ENCODE peak calls at places on chromosomes 4 and X, in six cellular contexts. One of them, this sample, is unnamed.

GRCh38 chrX:47623540-47624027 is 3.9 kb upstream of the SYN1 start:
- DNase-seq in AG10803: peak; percentile 74
- DNase-seq in lower lobe of right lung: peak; percentile 54
- DNase-seq in AG09319: peak; percentile 28
- DNase-seq in cardiac muscle cell: peak; percentile 84
- DNase-seq in tibial artery: peak; percentile 23
- DNase-seq in this sample: peak; percentile 67

GRCh38 chr4:25406081-25406692 is 29.1 kb downstream of the ANAPC4 start:
- DNase-seq in AG10803: peak; percentile 31
- DNase-seq in lower lobe of right lung: no peak
- DNase-seq in AG09319: no peak
- DNase-seq in cardiac muscle cell: peak; percentile 62
- DNase-seq in tibial artery: no peak
- DNase-seq in this sample: no peak

GRCh38 chr4:24858550-24858949 is 54.3 kb downstream of the CCDC149 start:
- DNase-seq in AG10803: no peak
- DNase-seq in lower lobe of right lung: no peak
- DNase-seq in AG09319: no peak
- DNase-seq in cardiac muscle cell: no peak
- DNase-seq in tibial artery: no peak
- DNase-seq in this sample: no peak

GRCh38 chr4:157575339-157575738 is 354.8 kb downstream of the GRIA2 start:
- DNase-seq in AG10803: no peak
- DNase-seq in lower lobe of right lung: no peak
- DNase-seq in AG09319: no peak
- DNase-seq in cardiac muscle cell: no peak
- DNase-seq in tibial artery: no peak
- DNase-seq in this sample: no peak

GRCh38 chr4:70701271-70701670 is 12.9 kb downstream of the UTP3 start:
- DNase-seq in AG10803: no peak
- DNase-seq in lower lobe of right lung: no peak
- DNase-seq in AG09319: no peak
- DNase-seq in cardiac muscle cell: no peak
- DNase-seq in tibial artery: no peak
- DNase-seq in this sample: peak; percentile 78

GRCh38 chr4:136928957-136929411 is 603.3 kb downstream of the PCDH18 start:
- DNase-seq in AG10803: no peak
- DNase-seq in lower lobe of right lung: no peak
- DNase-seq in AG09319: no peak
- DNase-seq in cardiac muscle cell: no peak
- DNase-seq in tibial artery: no peak
- DNase-seq in this sample: no peak

GRCh38 chrX:154327026-154327820 is 31.6 kb downstream of the TKTL1 start:
- DNase-seq in AG10803: peak; percentile 74
- DNase-seq in lower lobe of right lung: no peak
- DNase-seq in AG09319: no peak
- DNase-seq in cardiac muscle cell: no peak
- DNase-seq in tibial artery: no peak
- DNase-seq in this sample: no peak

GRCh38 chr4:26055855-26056254 is 141.8 kb downstream of the SMIM20 start:
- DNase-seq in AG10803: no peak
- DNase-seq in lower lobe of right lung: no peak
- DNase-seq in AG09319: no peak
- DNase-seq in cardiac muscle cell: no peak
- DNase-seq in tibial artery: no peak
- DNase-seq in this sample: no peak

GRCh38 chr4:86961605-86962295 is 26.9 kb downstream of the AFF1 start:
- DNase-seq in AG10803: peak; percentile 64
- DNase-seq in lower lobe of right lung: no peak
- DNase-seq in AG09319: no peak
- DNase-seq in cardiac muscle cell: peak; percentile 37
- DNase-seq in tibial artery: no peak
- DNase-seq in this sample: no peak

GRCh38 chr4:154119317-154119716 is 330.4 kb upstream of the SFRP2 start:
- DNase-seq in AG10803: peak; percentile 30
- DNase-seq in lower lobe of right lung: no peak
- DNase-seq in AG09319: no peak
- DNase-seq in cardiac muscle cell: no peak
- DNase-seq in tibial artery: no peak
- DNase-seq in this sample: peak; percentile 9

GRCh38 chrX:129318375-129318774 is 204.9 kb downstream of the SMARCA1 start:
- DNase-seq in AG10803: peak; percentile 17
- DNase-seq in lower lobe of right lung: no peak
- DNase-seq in AG09319: no peak
- DNase-seq in cardiac muscle cell: peak; percentile 32
- DNase-seq in tibial artery: no peak
- DNase-seq in this sample: peak; percentile 36

GRCh38 chr4:183256756-183257385 is 63.2 kb downstream of the CLDN22 start:
- DNase-seq in AG10803: peak; percentile 54
- DNase-seq in lower lobe of right lung: peak; percentile 65
- DNase-seq in AG09319: no peak
- DNase-seq in cardiac muscle cell: peak; percentile 68
- DNase-seq in tibial artery: peak; percentile 60
- DNase-seq in this sample: peak; percentile 43

GRCh38 chr4:41454393-41454792 is 83.6 kb upstream of the LIMCH1 start:
- DNase-seq in AG10803: no peak
- DNase-seq in lower lobe of right lung: peak; percentile 58
- DNase-seq in AG09319: no peak
- DNase-seq in cardiac muscle cell: no peak
- DNase-seq in tibial artery: no peak
- DNase-seq in this sample: no peak

GRCh38 chrX:29687687-29688086 is 527.7 kb upstream of the MAGEB2 start:
- DNase-seq in AG10803: peak; percentile 21
- DNase-seq in lower lobe of right lung: no peak
- DNase-seq in AG09319: no peak
- DNase-seq in cardiac muscle cell: peak; percentile 71
- DNase-seq in tibial artery: no peak
- DNase-seq in this sample: peak; percentile 7

GRCh38 chr4:71268156-71268555 is 70.7 kb upstream of the SLC4A4 start:
- DNase-seq in AG10803: peak; percentile 45
- DNase-seq in lower lobe of right lung: no peak
- DNase-seq in AG09319: no peak
- DNase-seq in cardiac muscle cell: no peak
- DNase-seq in tibial artery: no peak
- DNase-seq in this sample: no peak

GRCh38 chrX:126985960-126986359 is 166.4 kb downstream of the PRR32 start:
- DNase-seq in AG10803: no peak
- DNase-seq in lower lobe of right lung: no peak
- DNase-seq in AG09319: no peak
- DNase-seq in cardiac muscle cell: no peak
- DNase-seq in tibial artery: no peak
- DNase-seq in this sample: no peak

GRCh38 chr4:165865995-165866650 is 6.9 kb upstream of the TLL1 start:
- DNase-seq in AG10803: no peak
- DNase-seq in lower lobe of right lung: no peak
- DNase-seq in AG09319: no peak
- DNase-seq in cardiac muscle cell: no peak
- DNase-seq in tibial artery: no peak
- DNase-seq in this sample: no peak

GRCh38 chr4:128973384-128973783 is 120.0 kb downstream of the SCLT1 start:
- DNase-seq in AG10803: no peak
- DNase-seq in lower lobe of right lung: no peak
- DNase-seq in AG09319: no peak
- DNase-seq in cardiac muscle cell: no peak
- DNase-seq in tibial artery: no peak
- DNase-seq in this sample: no peak

GRCh38 chr4:74535471-74535870 is 90.5 kb downstream of the AREG start:
- DNase-seq in AG10803: no peak
- DNase-seq in lower lobe of right lung: no peak
- DNase-seq in AG09319: no peak
- DNase-seq in cardiac muscle cell: no peak
- DNase-seq in tibial artery: no peak
- DNase-seq in this sample: no peak

GRCh38 chr4:74537459-74537858 is 92.5 kb downstream of the AREG start:
- DNase-seq in AG10803: no peak
- DNase-seq in lower lobe of right lung: no peak
- DNase-seq in AG09319: no peak
- DNase-seq in cardiac muscle cell: no peak
- DNase-seq in tibial artery: no peak
- DNase-seq in this sample: peak; percentile 57

GRCh38 chr4:74534121-74534520 is 89.2 kb downstream of the AREG start:
- DNase-seq in AG10803: peak; percentile 20
- DNase-seq in lower lobe of right lung: no peak
- DNase-seq in AG09319: no peak
- DNase-seq in cardiac muscle cell: no peak
- DNase-seq in tibial artery: no peak
- DNase-seq in this sample: no peak

GRCh38 chr4:74534936-74535335 is 90.0 kb downstream of the AREG start:
- DNase-seq in AG10803: peak; percentile 59
- DNase-seq in lower lobe of right lung: no peak
- DNase-seq in AG09319: no peak
- DNase-seq in cardiac muscle cell: no peak
- DNase-seq in tibial artery: no peak
- DNase-seq in this sample: no peak

DNA sequence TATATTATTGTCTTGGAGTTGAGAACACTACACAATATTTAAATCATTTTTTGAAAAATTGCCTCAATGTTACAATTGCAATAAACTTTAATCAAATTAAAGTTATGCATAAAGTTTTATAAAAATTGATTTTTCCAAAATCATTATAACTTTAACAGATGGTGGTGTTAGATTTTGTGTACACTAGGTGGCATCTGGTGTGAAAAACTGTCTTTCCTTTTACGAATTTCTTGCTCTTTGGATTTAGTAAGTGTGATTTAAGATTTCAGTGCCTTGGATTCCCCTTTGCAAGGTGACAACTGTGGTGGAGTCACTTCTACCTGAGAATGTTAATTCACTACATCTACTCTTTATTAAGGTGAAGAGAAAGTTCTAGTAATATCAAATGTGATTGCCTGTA is 91.6 kb downstream of the AREG start:
- DNase-seq in AG10803: no peak
- DNase-seq in lower lobe of right lung: no peak
- DNase-seq in AG09319: no peak
- DNase-seq in cardiac muscle cell: peak; percentile 56
- DNase-seq in tibial artery: no peak
- DNase-seq in this sample: peak; percentile 29
- TF ChIP-seq CTCF in AG10803: peak; percentile 29
- TF ChIP-seq CTCF in lower lobe of right lung: peak; percentile 11
- TF ChIP-seq CTCF in AG09319: no peak
- TF ChIP-seq CTCF in cardiac muscle cell: peak; percentile 42
- TF ChIP-seq CTCF in tibial artery: no peak
- TF ChIP-seq CTCF in this sample: peak; percentile 36

GRCh38 chr4:8239661-8240060 is 29.9 kb upstream of the HTRA3 start:
- DNase-seq in AG10803: no peak
- DNase-seq in lower lobe of right lung: no peak
- DNase-seq in AG09319: no peak
- DNase-seq in cardiac muscle cell: no peak
- DNase-seq in tibial artery: no peak
- DNase-seq in this sample: no peak
- TF ChIP-seq CTCF in AG10803: no peak
- TF ChIP-seq CTCF in lower lobe of right lung: no peak
- TF ChIP-seq CTCF in AG09319: no peak
- TF ChIP-seq CTCF in cardiac muscle cell: no peak
- TF ChIP-seq CTCF in tibial artery: no peak
- TF ChIP-seq CTCF in this sample: no peak

GRCh38 chr4:113764720-113765264 is 3.3 kb upstream of the CAMK2D start:
- DNase-seq in AG10803: no peak
- DNase-seq in lower lobe of right lung: no peak
- DNase-seq in AG09319: no peak
- DNase-seq in cardiac muscle cell: no peak
- DNase-seq in tibial artery: no peak
- DNase-seq in this sample: no peak

GRCh38 chr4:113762061-113762850 is 718 bp upstream of the CAMK2D start:
- DNase-seq in AG10803: peak; percentile 100
- DNase-seq in lower lobe of right lung: peak; percentile 99
- DNase-seq in AG09319: peak; percentile 99
- DNase-seq in cardiac muscle cell: peak; percentile 100
- DNase-seq in tibial artery: peak; percentile 100
- DNase-seq in this sample: peak; percentile 100

GRCh38 chr4:113760852-113761681 is 471 bp downstream of the CAMK2D start:
- DNase-seq in AG10803: peak; percentile 83
- DNase-seq in lower lobe of right lung: peak; percentile 89
- DNase-seq in AG09319: no peak
- DNase-seq in cardiac muscle cell: peak; percentile 94
- DNase-seq in tibial artery: peak; percentile 84
- DNase-seq in this sample: peak; percentile 52

GRCh38 chr4:113761682-113762060 is at the start of gene CAMK2D:
- DNase-seq in AG10803: peak; percentile 86
- DNase-seq in lower lobe of right lung: peak; percentile 86
- DNase-seq in AG09319: peak; percentile 80
- DNase-seq in cardiac muscle cell: peak; percentile 90
- DNase-seq in tibial artery: peak; percentile 88
- DNase-seq in this sample: peak; percentile 88

DNA sequence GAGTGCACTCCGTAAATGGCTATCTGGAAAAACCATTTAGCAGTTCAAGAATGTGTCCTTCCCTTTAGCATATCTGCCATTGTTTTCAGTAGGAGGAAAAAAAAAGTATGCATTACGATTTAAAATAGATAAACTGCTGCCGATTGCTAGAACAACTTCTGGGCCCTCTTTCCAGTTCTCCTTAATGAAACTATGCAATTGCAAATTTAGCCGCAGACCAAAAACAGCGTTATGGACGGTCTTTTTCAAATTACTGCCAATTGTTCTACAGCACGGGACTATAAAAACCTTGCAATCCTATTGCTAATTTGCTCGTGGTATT is 1.3 kb upstream of the CAMK2D start:
- DNase-seq in AG10803: no peak
- DNase-seq in lower lobe of right lung: no peak
- DNase-seq in AG09319: no peak
- DNase-seq in cardiac muscle cell: no peak
- DNase-seq in tibial artery: no peak
- DNase-seq in this sample: no peak
- TF ChIP-seq CTCF in AG10803: no peak
- TF ChIP-seq CTCF in lower lobe of right lung: no peak
- TF ChIP-seq CTCF in AG09319: no peak
- TF ChIP-seq CTCF in cardiac muscle cell: no peak
- TF ChIP-seq CTCF in tibial artery: peak; percentile 6
- TF ChIP-seq CTCF in this sample: no peak

DNA sequence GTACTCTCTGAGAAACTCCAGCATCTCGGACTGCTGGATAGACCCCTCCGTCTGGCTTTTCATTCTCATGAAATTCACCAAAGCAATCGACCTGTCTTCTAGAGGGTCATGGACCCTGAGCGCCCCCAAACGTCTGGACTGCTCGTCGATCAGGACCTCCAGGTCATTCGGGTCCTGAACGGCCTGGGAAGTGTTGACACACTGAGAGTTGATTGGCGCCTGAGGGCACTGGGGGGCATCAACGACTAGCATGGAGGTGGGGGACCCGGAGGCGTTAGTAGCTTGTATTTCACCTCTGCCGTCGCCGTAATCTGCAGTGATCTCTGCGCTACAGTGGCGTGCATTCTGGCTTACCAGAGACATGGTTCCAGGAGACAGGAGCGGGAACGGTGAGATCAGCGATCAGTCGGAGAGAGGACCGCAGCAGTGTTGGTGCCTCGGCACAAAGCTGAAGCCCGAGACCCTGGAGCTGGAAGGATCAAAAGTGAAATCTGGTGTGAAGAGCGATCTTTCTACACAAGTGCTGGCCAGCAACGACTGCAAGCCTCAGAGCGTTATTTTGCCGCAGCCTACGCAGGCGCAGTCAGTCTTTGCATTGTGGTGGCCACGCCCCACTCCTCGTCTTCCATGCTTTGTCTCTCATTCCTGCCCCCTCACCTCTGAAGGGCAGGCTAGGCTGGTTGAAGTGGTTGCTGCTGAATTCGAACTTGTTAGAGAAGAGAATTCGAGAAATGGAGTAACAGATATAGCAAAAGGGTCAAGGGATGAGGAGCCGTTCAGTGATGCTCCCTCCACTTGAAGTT is at the start of gene MAGEE2:
- DNase-seq in AG10803: no peak
- DNase-seq in lower lobe of right lung: peak; percentile 41
- DNase-seq in AG09319: no peak
- DNase-seq in cardiac muscle cell: no peak
- DNase-seq in tibial artery: no peak
- DNase-seq in this sample: no peak
- TF ChIP-seq CTCF in AG10803: no peak
- TF ChIP-seq CTCF in lower lobe of right lung: no peak
- TF ChIP-seq CTCF in AG09319: no peak
- TF ChIP-seq CTCF in cardiac muscle cell: no peak
- TF ChIP-seq CTCF in tibial artery: no peak
- TF ChIP-seq CTCF in this sample: no peak

This sample was measured in epithelial cell of esophagus.